ENCODE peak calls at places on chromosomes 16 and 17, in ten cellular contexts. One of them, this sample, is unnamed.

GRCh38 chr17:70314096-70314495 is 144.8 kb downstream of the KCNJ2 start:
- DNase-seq in HFF-Myc: no peak
- DNase-seq in transverse colon: no peak
- DNase-seq in brain microvascular endothelial cell: no peak
- DNase-seq in PC-3: no peak
- DNase-seq in IMR-90: peak
- DNase-seq in AG10803: peak
- DNase-seq in fibroblast of mammary gland: peak
- DNase-seq in activated CD8-positive, alpha-beta T cell treated with anti-CD3 and anti-CD28 coated beads for 36 hours: no peak
- DNase-seq in BE2C: no peak
- DNase-seq in this sample: no peak

GRCh38 chr17:41777579-41778188 is 8.8 kb downstream of the JUP start:
- DNase-seq in HFF-Myc: peak
- DNase-seq in transverse colon: peak
- DNase-seq in brain microvascular endothelial cell: peak
- DNase-seq in PC-3: peak
- DNase-seq in IMR-90: peak
- DNase-seq in AG10803: peak
- DNase-seq in fibroblast of mammary gland: peak
- DNase-seq in activated CD8-positive, alpha-beta T cell treated with anti-CD3 and anti-CD28 coated beads for 36 hours: no peak
- DNase-seq in BE2C: no peak
- DNase-seq in this sample: peak

GRCh38 chr16:3038896-3039295 is 2.2 kb upstream of the BICDL2 start:
- DNase-seq in HFF-Myc: no peak
- DNase-seq in transverse colon: peak
- DNase-seq in brain microvascular endothelial cell: no peak
- DNase-seq in PC-3: no peak
- DNase-seq in IMR-90: no peak
- DNase-seq in AG10803: no peak
- DNase-seq in fibroblast of mammary gland: no peak
- DNase-seq in activated CD8-positive, alpha-beta T cell treated with anti-CD3 and anti-CD28 coated beads for 36 hours: no peak
- DNase-seq in BE2C: no peak
- DNase-seq in this sample: no peak

GRCh38 chr17:68539536-68540469 is 27.6 kb downstream of the PRKAR1A start:
- DNase-seq in HFF-Myc: peak
- DNase-seq in transverse colon: no peak
- DNase-seq in brain microvascular endothelial cell: no peak
- DNase-seq in PC-3: peak
- DNase-seq in IMR-90: no peak
- DNase-seq in AG10803: peak
- DNase-seq in fibroblast of mammary gland: peak
- DNase-seq in activated CD8-positive, alpha-beta T cell treated with anti-CD3 and anti-CD28 coated beads for 36 hours: no peak
- DNase-seq in BE2C: no peak
- DNase-seq in this sample: no peak

GRCh38 chr16:55849536-55849935 is 16.6 kb upstream of the CES1 start:
- DNase-seq in HFF-Myc: no peak
- DNase-seq in transverse colon: no peak
- DNase-seq in brain microvascular endothelial cell: no peak
- DNase-seq in PC-3: no peak
- DNase-seq in IMR-90: no peak
- DNase-seq in AG10803: no peak
- DNase-seq in fibroblast of mammary gland: no peak
- DNase-seq in activated CD8-positive, alpha-beta T cell treated with anti-CD3 and anti-CD28 coated beads for 36 hours: no peak
- DNase-seq in BE2C: no peak
- DNase-seq in this sample: no peak

GRCh38 chr17:44221862-44222111 is 2.3 kb upstream of the UBTF start:
- DNase-seq in HFF-Myc: no peak
- DNase-seq in transverse colon: no peak
- DNase-seq in brain microvascular endothelial cell: no peak
- DNase-seq in PC-3: no peak
- DNase-seq in IMR-90: no peak
- DNase-seq in AG10803: no peak
- DNase-seq in fibroblast of mammary gland: no peak
- DNase-seq in activated CD8-positive, alpha-beta T cell treated with anti-CD3 and anti-CD28 coated beads for 36 hours: no peak
- DNase-seq in BE2C: no peak
- DNase-seq in this sample: no peak

GRCh38 chr17:63961355-63962207 is 11.1 kb downstream of the SCN4A start:
- DNase-seq in HFF-Myc: no peak
- DNase-seq in transverse colon: peak
- DNase-seq in brain microvascular endothelial cell: peak
- DNase-seq in PC-3: peak
- DNase-seq in IMR-90: peak
- DNase-seq in AG10803: peak
- DNase-seq in fibroblast of mammary gland: peak
- DNase-seq in activated CD8-positive, alpha-beta T cell treated with anti-CD3 and anti-CD28 coated beads for 36 hours: peak
- DNase-seq in BE2C: peak
- DNase-seq in this sample: peak

GRCh38 chr17:31697838-31698237 is 161.2 kb downstream of the COPRS start:
- DNase-seq in HFF-Myc: no peak
- DNase-seq in transverse colon: no peak
- DNase-seq in brain microvascular endothelial cell: no peak
- DNase-seq in PC-3: no peak
- DNase-seq in IMR-90: no peak
- DNase-seq in AG10803: no peak
- DNase-seq in fibroblast of mammary gland: no peak
- DNase-seq in activated CD8-positive, alpha-beta T cell treated with anti-CD3 and anti-CD28 coated beads for 36 hours: no peak
- DNase-seq in BE2C: no peak
- DNase-seq in this sample: no peak

GRCh38 chr16:25713785-25714570 is 22.2 kb downstream of the HS3ST4 start:
- DNase-seq in HFF-Myc: no peak
- DNase-seq in transverse colon: no peak
- DNase-seq in brain microvascular endothelial cell: no peak
- DNase-seq in PC-3: peak
- DNase-seq in IMR-90: no peak
- DNase-seq in AG10803: no peak
- DNase-seq in fibroblast of mammary gland: no peak
- DNase-seq in activated CD8-positive, alpha-beta T cell treated with anti-CD3 and anti-CD28 coated beads for 36 hours: no peak
- DNase-seq in BE2C: no peak
- DNase-seq in this sample: no peak

GRCh38 chr17:32970281-32970680 is 21.4 kb upstream of the SPACA3 start:
- DNase-seq in HFF-Myc: no peak
- DNase-seq in transverse colon: no peak
- DNase-seq in brain microvascular endothelial cell: no peak
- DNase-seq in PC-3: peak
- DNase-seq in IMR-90: no peak
- DNase-seq in AG10803: peak
- DNase-seq in fibroblast of mammary gland: peak
- DNase-seq in activated CD8-positive, alpha-beta T cell treated with anti-CD3 and anti-CD28 coated beads for 36 hours: no peak
- DNase-seq in BE2C: no peak
- DNase-seq in this sample: no peak

DNA sequence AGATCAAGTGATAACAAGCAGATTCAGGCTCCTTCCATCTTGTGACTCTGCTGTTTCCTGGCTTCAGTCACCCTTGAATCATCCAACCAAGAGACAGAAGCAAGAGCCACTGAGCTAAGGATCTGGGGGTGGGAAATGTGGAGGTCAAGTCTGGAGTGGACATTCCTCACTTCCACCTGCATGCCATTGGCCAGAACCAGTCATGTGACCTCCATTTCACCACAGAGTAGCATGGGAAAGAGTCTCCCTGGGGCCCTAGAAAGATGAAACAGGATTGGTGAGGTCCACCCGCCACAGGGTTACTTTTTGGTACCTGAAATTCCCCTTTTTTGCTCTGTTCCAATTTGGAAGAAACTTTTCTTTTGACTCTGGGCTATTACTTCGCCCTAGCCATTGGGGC is 1006.0 kb upstream of the EEF2KMT start:
- DNase-seq in HFF-Myc: no peak
- DNase-seq in transverse colon: no peak
- DNase-seq in brain microvascular endothelial cell: no peak
- DNase-seq in PC-3: no peak
- DNase-seq in IMR-90: no peak
- DNase-seq in AG10803: no peak
- DNase-seq in fibroblast of mammary gland: no peak
- DNase-seq in activated CD8-positive, alpha-beta T cell treated with anti-CD3 and anti-CD28 coated beads for 36 hours: no peak
- DNase-seq in BE2C: no peak
- DNase-seq in this sample: no peak
- TF ChIP-seq CTCF in HFF-Myc: no peak
- TF ChIP-seq CTCF in transverse colon: no peak
- TF ChIP-seq CTCF in brain microvascular endothelial cell: no peak
- TF ChIP-seq CTCF in PC-3: no peak
- TF ChIP-seq CTCF in IMR-90: no peak
- TF ChIP-seq CTCF in AG10803: no peak
- TF ChIP-seq CTCF in fibroblast of mammary gland: no peak
- TF ChIP-seq CTCF in activated CD8-positive, alpha-beta T cell treated with anti-CD3 and anti-CD28 coated beads for 36 hours: no peak
- TF ChIP-seq CTCF in BE2C: no peak
- TF ChIP-seq CTCF in this sample: no peak

GRCh38 chr16:88811600-88811849 is 203 bp downstream of the APRT start:
- DNase-seq in HFF-Myc: no peak
- DNase-seq in transverse colon: no peak
- DNase-seq in brain microvascular endothelial cell: no peak
- DNase-seq in PC-3: no peak
- DNase-seq in IMR-90: no peak
- DNase-seq in AG10803: no peak
- DNase-seq in fibroblast of mammary gland: no peak
- DNase-seq in activated CD8-positive, alpha-beta T cell treated with anti-CD3 and anti-CD28 coated beads for 36 hours: no peak
- DNase-seq in BE2C: no peak
- DNase-seq in this sample: no peak
- TF ChIP-seq CTCF in HFF-Myc: no peak
- TF ChIP-seq CTCF in transverse colon: no peak
- TF ChIP-seq CTCF in brain microvascular endothelial cell: no peak
- TF ChIP-seq CTCF in PC-3: no peak
- TF ChIP-seq CTCF in IMR-90: no peak
- TF ChIP-seq CTCF in AG10803: no peak
- TF ChIP-seq CTCF in fibroblast of mammary gland: no peak
- TF ChIP-seq CTCF in activated CD8-positive, alpha-beta T cell treated with anti-CD3 and anti-CD28 coated beads for 36 hours: no peak
- TF ChIP-seq CTCF in BE2C: no peak
- TF ChIP-seq CTCF in this sample: no peak

GRCh38 chr16:70470927-70471341 is 16.5 kb downstream of the FCSK start:
- DNase-seq in HFF-Myc: no peak
- DNase-seq in transverse colon: peak
- DNase-seq in brain microvascular endothelial cell: no peak
- DNase-seq in PC-3: peak
- DNase-seq in IMR-90: peak
- DNase-seq in AG10803: no peak
- DNase-seq in fibroblast of mammary gland: no peak
- DNase-seq in activated CD8-positive, alpha-beta T cell treated with anti-CD3 and anti-CD28 coated beads for 36 hours: no peak
- DNase-seq in BE2C: peak
- DNase-seq in this sample: peak
- TF ChIP-seq CTCF in HFF-Myc: peak
- TF ChIP-seq CTCF in transverse colon: peak
- TF ChIP-seq CTCF in brain microvascular endothelial cell: peak
- TF ChIP-seq CTCF in PC-3: peak
- TF ChIP-seq CTCF in IMR-90: peak
- TF ChIP-seq CTCF in AG10803: peak
- TF ChIP-seq CTCF in fibroblast of mammary gland: peak
- TF ChIP-seq CTCF in activated CD8-positive, alpha-beta T cell treated with anti-CD3 and anti-CD28 coated beads for 36 hours: no peak
- TF ChIP-seq CTCF in BE2C: peak
- TF ChIP-seq CTCF in this sample: no peak

GRCh38 chr17:17143501-17143900 is 62.6 kb downstream of the PLD6 start:
- DNase-seq in HFF-Myc: no peak
- DNase-seq in transverse colon: no peak
- DNase-seq in brain microvascular endothelial cell: no peak
- DNase-seq in PC-3: no peak
- DNase-seq in IMR-90: no peak
- DNase-seq in AG10803: no peak
- DNase-seq in fibroblast of mammary gland: no peak
- DNase-seq in activated CD8-positive, alpha-beta T cell treated with anti-CD3 and anti-CD28 coated beads for 36 hours: no peak
- DNase-seq in BE2C: no peak
- DNase-seq in this sample: no peak

GRCh38 chr17:17141860-17142552 is 64.1 kb downstream of the PLD6 start:
- DNase-seq in HFF-Myc: no peak
- DNase-seq in transverse colon: no peak
- DNase-seq in brain microvascular endothelial cell: peak
- DNase-seq in PC-3: no peak
- DNase-seq in IMR-90: peak
- DNase-seq in AG10803: peak
- DNase-seq in fibroblast of mammary gland: peak
- DNase-seq in activated CD8-positive, alpha-beta T cell treated with anti-CD3 and anti-CD28 coated beads for 36 hours: peak
- DNase-seq in BE2C: peak
- DNase-seq in this sample: no peak

GRCh38 chr17:17144061-17144460 is 62.1 kb downstream of the PLD6 start:
- DNase-seq in HFF-Myc: no peak
- DNase-seq in transverse colon: no peak
- DNase-seq in brain microvascular endothelial cell: no peak
- DNase-seq in PC-3: no peak
- DNase-seq in IMR-90: no peak
- DNase-seq in AG10803: no peak
- DNase-seq in fibroblast of mammary gland: no peak
- DNase-seq in activated CD8-positive, alpha-beta T cell treated with anti-CD3 and anti-CD28 coated beads for 36 hours: no peak
- DNase-seq in BE2C: no peak
- DNase-seq in this sample: no peak

GRCh38 chr17:17141279-17141678 is 64.9 kb downstream of the PLD6 start:
- DNase-seq in HFF-Myc: no peak
- DNase-seq in transverse colon: no peak
- DNase-seq in brain microvascular endothelial cell: no peak
- DNase-seq in PC-3: no peak
- DNase-seq in IMR-90: no peak
- DNase-seq in AG10803: no peak
- DNase-seq in fibroblast of mammary gland: no peak
- DNase-seq in activated CD8-positive, alpha-beta T cell treated with anti-CD3 and anti-CD28 coated beads for 36 hours: no peak
- DNase-seq in BE2C: no peak
- DNase-seq in this sample: no peak

DNA sequence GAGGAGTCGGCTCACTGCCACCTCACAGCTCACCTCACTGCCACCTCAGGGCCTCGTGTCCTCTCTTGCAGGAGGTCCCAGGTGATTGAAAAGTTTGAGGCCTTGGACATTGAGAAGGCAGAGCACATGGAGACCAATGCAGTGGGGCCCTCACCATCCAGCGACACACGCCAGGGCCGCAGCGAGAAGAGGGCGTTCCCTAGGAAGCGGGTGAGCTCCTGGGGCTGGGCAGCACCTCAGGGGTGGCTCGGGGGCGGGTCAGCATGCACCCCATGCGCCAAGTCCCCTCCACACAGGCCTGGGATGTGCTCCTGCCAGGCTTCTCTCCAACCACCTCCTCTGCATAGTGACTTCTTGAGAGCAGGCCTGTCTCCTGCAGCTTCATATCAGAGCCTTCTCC is 63.6 kb downstream of the PLD6 start:
- DNase-seq in HFF-Myc: no peak
- DNase-seq in transverse colon: no peak
- DNase-seq in brain microvascular endothelial cell: no peak
- DNase-seq in PC-3: no peak
- DNase-seq in IMR-90: no peak
- DNase-seq in AG10803: no peak
- DNase-seq in fibroblast of mammary gland: no peak
- DNase-seq in activated CD8-positive, alpha-beta T cell treated with anti-CD3 and anti-CD28 coated beads for 36 hours: no peak
- DNase-seq in BE2C: no peak
- DNase-seq in this sample: no peak
- TF ChIP-seq CTCF in HFF-Myc: no peak
- TF ChIP-seq CTCF in transverse colon: no peak
- TF ChIP-seq CTCF in brain microvascular endothelial cell: no peak
- TF ChIP-seq CTCF in PC-3: no peak
- TF ChIP-seq CTCF in IMR-90: no peak
- TF ChIP-seq CTCF in AG10803: no peak
- TF ChIP-seq CTCF in fibroblast of mammary gland: no peak
- TF ChIP-seq CTCF in activated CD8-positive, alpha-beta T cell treated with anti-CD3 and anti-CD28 coated beads for 36 hours: no peak
- TF ChIP-seq CTCF in BE2C: no peak
- TF ChIP-seq CTCF in this sample: no peak